ENCODE peak calls at places on chromosomes 2 and 18, in nine cellular contexts. J, K, H, U, T, Q, G, Z and E are unnamed samples.

GRCh38 chr2:108640731-108641130 is 78.6 kb upstream of the RANBP2 start:
- DNase-seq in Z (peak), U (peak), H (peak), T (no peak), J (no peak), G (no peak), Q (no peak), K (no peak), E (no peak)

GRCh38 chr2:221527759-221528444 is 44.2 kb downstream of the EPHA4 start:
- DNase-seq in G (no peak), Q (no peak), U (no peak), Z (no peak), K (no peak), H (no peak), J (no peak), T (no peak), E (no peak)

GRCh38 chr2:73931531-73932500 is 5.1 kb downstream of the DGUOK start:
- DNase-seq in Z (peak), G (no peak), U (no peak), J (no peak), H (no peak), T (no peak), Q (no peak), K (no peak), E (no peak)

GRCh38 chr2:58680938-58681337 is 439.8 kb upstream of the FANCL start:
- DNase-seq in G (no peak), K (no peak), U (no peak), T (no peak), Z (no peak), Q (no peak), H (no peak), J (no peak), E (no peak)

GRCh38 chr2:15169326-15170038 is 391.7 kb downstream of the NBAS start:
- DNase-seq in K (no peak), H (peak), G (no peak), T (no peak), J (no peak), U (peak), Q (no peak), Z (peak), E (no peak)

GRCh38 chr2:11710632-11711381 is 35.6 kb upstream of the LPIN1 start:
- DNase-seq in H (no peak), Z (no peak), U (no peak), G (no peak), K (no peak), Q (no peak), T (no peak), J (no peak), E (no peak)

GRCh38 chr18:61991836-61992235 is 99.0 kb upstream of the RNF152 start:
- DNase-seq in T (no peak), H (no peak), G (no peak), Z (no peak), K (no peak), Q (no peak), J (no peak), U (no peak), E (no peak)

GRCh38 chr18:56003651-56004050 is 415.7 kb upstream of the TCF4 start:
- DNase-seq in K (no peak), H (no peak), J (no peak), U (no peak), T (no peak), G (no peak), Q (no peak), Z (no peak), E (no peak)

GRCh38 chr2:241736111-241736510 is 1.7 kb downstream of the D2HGDH start:
- DNase-seq in J (no peak), Q (no peak), U (no peak), K (no peak), H (no peak), T (no peak), G (no peak), Z (no peak), E (no peak)

GRCh38 chr2:237725661-237726060 is 72.9 kb upstream of the RBM44 start:
- DNase-seq in J (no peak), K (no peak), G (no peak), U (no peak), H (no peak), Z (no peak), Q (no peak), T (peak), E (no peak)

GRCh38 chr2:81895620-81896245 is 1591.2 kb upstream of the LRRTM1 start:
- DNase-seq in Z (no peak), K (no peak), J (no peak), Q (no peak), T (no peak), H (no peak), U (no peak), G (no peak), E (no peak)

GRCh38 chr2:29000481-29000880 is 19.4 kb downstream of the TOGARAM2 start:
- DNase-seq in T (peak), Z (no peak), Q (peak), G (peak), U (no peak), K (peak), J (no peak), H (no peak), E (no peak)

GRCh38 chr2:238097988-238098853 is 1.9 kb upstream of the ESPNL start:
- DNase-seq in K (no peak), J (no peak), U (peak), G (peak), Z (peak), T (no peak), H (peak), Q (peak), E (no peak)

GRCh38 chr2:147925886-147926285 is 81.1 kb downstream of the ACVR2A start:
- DNase-seq in G (no peak), U (no peak), J (no peak), H (no peak), K (no peak), Z (peak), Q (no peak), T (no peak), E (no peak)

GRCh38 chr2:240346753-240347372 is 88.6 kb upstream of the GPC1 start:
- DNase-seq in K (no peak), G (no peak), T (no peak), H (no peak), U (no peak), Z (no peak), J (no peak), Q (no peak), E (no peak)

GRCh38 chr2:176639016-176639343 is 369.7 kb downstream of the MTX2 start:
- DNase-seq in H (no peak), G (no peak), Z (no peak), T (no peak), K (no peak), J (peak), U (no peak), Q (no peak), E (no peak)

GRCh38 chr18:8726963-8727730 is 21.8 kb downstream of the MTCL1 start:
- DNase-seq in Z (no peak), Q (no peak), T (no peak), J (no peak), H (no peak), G (no peak), U (no peak), K (no peak), E (no peak)

GRCh38 chr2:109157563-109158105 is 28.6 kb downstream of the SH3RF3 start:
- DNase-seq in G (no peak), H (no peak), J (no peak), T (peak), K (no peak), Q (no peak), Z (no peak), U (no peak), E (no peak)

GRCh38 chr18:63831080-63831788 is 56.0 kb downstream of the SERPINB7 start:
- DNase-seq in Q (no peak), U (no peak), K (no peak), H (no peak), G (no peak), T (no peak), Z (peak), J (no peak), E (no peak)

GRCh38 chr2:178412047-178412446 is 38.9 kb downstream of the PRKRA start:
- DNase-seq in Q (no peak), T (no peak), J (no peak), K (no peak), H (no peak), Z (no peak), G (no peak), U (no peak), E (no peak)

GRCh38 chr2:15127251-15127650 is 433.9 kb downstream of the NBAS start:
- DNase-seq in K (no peak), Q (no peak), Z (no peak), U (no peak), G (no peak), T (no peak), H (no peak), J (no peak), E (no peak)

GRCh38 chr2:106030287-106031268 is 163.5 kb downstream of the UXS1 start:
- DNase-seq in K (peak), T (peak), G (no peak), U (peak), J (peak), Q (peak), Z (peak), H (no peak), E (peak)

GRCh38 chr18:57210101-57210661 is 63.3 kb downstream of the BOD1L2 start:
- DNase-seq in T (no peak), H (peak), Z (peak), U (peak), K (no peak), J (no peak), G (no peak), Q (no peak), E (peak)

GRCh38 chr18:29028560-29028959 is 851.6 kb upstream of the CDH2 start:
- DNase-seq in Z (no peak), Q (no peak), K (no peak), G (no peak), H (no peak), J (no peak), U (no peak), T (no peak), E (no peak)

GRCh38 chr2:237431372-237431771 is 17.4 kb upstream of the COL6A3 start:
- DNase-seq in J (no peak), H (no peak), Z (peak), T (no peak), G (no peak), K (no peak), U (no peak), Q (no peak), E (no peak)

GRCh38 chr2:43123981-43124666 is 102.3 kb downstream of the ZFP36L2 start:
- DNase-seq in K (no peak), H (no peak), Q (no peak), Z (no peak), G (no peak), T (peak), U (no peak), J (no peak), E (no peak)

GRCh38 chr2:137467246-137467862 is 496.9 kb upstream of the HNMT start:
- DNase-seq in Q (no peak), U (no peak), H (peak), G (no peak), J (no peak), Z (peak), T (no peak), K (peak), E (peak)

GRCh38 chr2:123521868-123522267 is 503.2 kb upstream of the CNTNAP5 start:
- DNase-seq in H (no peak), T (no peak), K (no peak), Q (no peak), U (no peak), J (no peak), G (no peak), Z (no peak), E (no peak)

GRCh38 chr2:104969564-104969963 is 68.3 kb upstream of the MRPS9 start:
- DNase-seq in K (no peak), J (no peak), Z (no peak), U (no peak), H (no peak), Q (no peak), T (no peak), G (no peak), E (no peak)

GRCh38 chr18:36697905-36698304 is 130.9 kb downstream of the TPGS2 start:
- DNase-seq in Q (peak), H (no peak), K (no peak), T (no peak), G (no peak), U (peak), J (no peak), Z (peak), E (no peak)

GRCh38 chr2:6492573-6492972 is 373.1 kb downstream of the CMPK2 start:
- DNase-seq in J (no peak), H (no peak), Q (no peak), U (no peak), T (no peak), Z (no peak), G (no peak), K (no peak), E (no peak)

GRCh38 chr2:86671304-86671981 is 47.8 kb upstream of the RNF103 start:
- DNase-seq in T (no peak), Q (no peak), Z (peak), H (no peak), U (no peak), J (peak), G (no peak), K (no peak), E (no peak)

GRCh38 chr2:209549589-209549988 is 125.7 kb downstream of the MAP2 start:
- DNase-seq in Q (no peak), K (no peak), J (no peak), Z (no peak), T (no peak), H (no peak), U (no peak), G (no peak), E (no peak)

GRCh38 chr2:197628043-197628500 is 47.3 kb downstream of the RFTN2 start:
- DNase-seq in H (no peak), G (no peak), K (no peak), Q (no peak), J (no peak), Z (no peak), T (no peak), U (no peak), E (no peak)

GRCh38 chr2:31239842-31240198 is 5.9 kb downstream of the EHD3 start:
- DNase-seq in Q (peak), H (no peak), T (peak), G (no peak), U (no peak), K (no peak), Z (peak), J (peak), E (no peak)

GRCh38 chr2:74001121-74001520 is 16.4 kb downstream of the TET3 start:
- DNase-seq in J (no peak), Q (no peak), H (no peak), T (peak), Z (no peak), U (no peak), K (no peak), G (no peak), E (no peak)

GRCh38 chr2:230677182-230677946 is 35.3 kb upstream of the CAB39 start:
- DNase-seq in K (no peak), G (no peak), J (no peak), H (no peak), Z (peak), Q (no peak), U (no peak), T (no peak), E (no peak)

GRCh38 chr2:239400000-239400831 is 604 bp downstream of the HDAC4 start:
- DNase-seq in K (no peak), J (no peak), G (no peak), U (no peak), T (no peak), Q (no peak), Z (no peak), H (peak), E (peak)

GRCh38 chr18:56148373-56148772 is 490.0 kb downstream of the TXNL1 start:
- DNase-seq in T (no peak), Z (peak), K (no peak), H (no peak), U (peak), G (no peak), Q (no peak), J (no peak), E (no peak)

DNA sequence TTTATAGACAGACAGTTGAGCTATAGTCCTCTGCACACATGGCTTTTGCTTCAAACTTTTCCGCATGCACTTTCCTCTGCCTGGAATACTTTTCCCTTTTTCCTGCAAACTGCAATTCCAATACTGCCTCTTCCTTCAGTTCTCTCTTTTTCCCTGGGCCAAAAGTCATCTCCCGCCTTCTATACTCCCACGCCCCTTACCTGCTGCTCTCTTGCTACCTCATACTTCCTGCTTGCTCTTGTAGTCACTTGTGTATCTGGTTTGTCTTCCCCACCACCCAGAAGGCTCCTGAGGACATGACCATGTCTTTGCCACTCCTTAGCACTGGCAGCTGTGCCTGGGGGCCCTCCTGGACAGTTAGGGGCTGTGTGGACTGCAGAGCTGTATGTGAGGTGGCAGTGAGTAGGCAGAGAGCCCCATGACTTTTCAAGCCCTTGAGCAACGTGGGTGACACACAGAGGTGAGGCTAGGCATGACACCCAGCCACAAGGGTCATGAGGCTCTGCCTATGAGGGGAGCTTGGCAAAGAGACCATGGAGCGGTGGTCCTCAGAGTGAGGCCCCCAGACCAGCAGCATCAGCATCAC is 23.2 kb downstream of the SPEG start:
- DNase-seq in T (no peak), J (no peak), H (no peak), U (no peak), Q (peak), K (no peak), G (no peak), Z (no peak), E (no peak)
- TF ChIP-seq CTCF in T (no peak), J (no peak), H (no peak), U (no peak), Q (no peak), K (no peak), G (peak), Z (no peak), E (no peak)

GRCh38 chr2:199602271-199602895 is 144.6 kb upstream of the SATB2 start:
- DNase-seq in K (no peak), Z (no peak), H (peak), G (no peak), J (no peak), T (no peak), U (no peak), Q (no peak), E (no peak)
- H3K4me3 ChIP-seq in K (no peak), Z (no peak), H (no peak), G (no peak), J (no peak), T (no peak), U (no peak), Q (no peak), E (no peak)

DNA sequence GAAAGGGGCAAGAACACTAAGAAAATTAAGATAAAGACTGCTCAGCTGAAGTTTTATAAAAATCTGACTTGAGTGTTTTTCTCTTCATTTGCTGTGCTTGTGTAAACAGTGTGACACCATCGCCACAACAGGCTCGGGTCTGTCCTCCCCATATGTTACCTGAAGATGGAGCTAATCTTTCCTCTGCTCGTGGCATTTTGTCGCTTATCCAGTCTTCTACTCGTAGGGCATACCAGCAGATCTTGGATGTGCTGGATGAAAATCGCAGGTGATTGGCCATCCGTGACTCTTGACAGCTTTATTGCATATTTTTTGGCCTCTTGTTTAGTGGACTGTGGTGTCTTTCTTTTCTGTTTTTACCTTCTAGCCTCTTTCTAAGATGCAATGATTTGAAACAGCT is 22.1 kb downstream of the MFF start:
- DNase-seq in K (no peak), U (no peak), G (no peak), J (no peak), Q (no peak), T (no peak), H (no peak), Z (no peak), E (no peak)
- TF ChIP-seq CTCF in K (no peak), U (no peak), G (no peak), J (no peak), Q (no peak), T (no peak), H (peak), Z (no peak), E (no peak)

GRCh38 chr2:46299365-46300263 is 2.4 kb downstream of the EPAS1 start:
- DNase-seq in J (peak), H (peak), U (no peak), K (peak), G (peak), Z (peak), T (peak), Q (peak), E (peak)

GRCh38 chr2:46297546-46298271 is 502 bp downstream of the EPAS1 start:
- DNase-seq in J (peak), Z (no peak), K (peak), H (peak), G (peak), U (no peak), T (peak), Q (peak), E (peak)

GRCh38 chr2:46298272-46298521 is 990 bp downstream of the EPAS1 start:
- DNase-seq in Q (no peak), J (no peak), T (no peak), U (no peak), H (no peak), Z (no peak), K (no peak), G (no peak), E (no peak)

GRCh38 chr2:46300406-46300832 is 3.2 kb downstream of the EPAS1 start:
- DNase-seq in T (no peak), G (no peak), H (no peak), Z (no peak), K (no peak), U (no peak), J (no peak), Q (no peak), E (no peak)

GRCh38 chr2:46298522-46299351 is 1.5 kb downstream of the EPAS1 start:
- DNase-seq in Z (peak), U (no peak), G (peak), H (peak), Q (peak), T (peak), K (peak), J (peak), E (no peak)
- H3K4me3 ChIP-seq in Z (peak), U (peak), G (peak), H (peak), Q (peak), T (peak), K (peak), J (peak), E (peak)

GRCh38 chr2:36812196-36812595 is 115.7 kb downstream of the VIT start:
- DNase-seq in K (no peak), H (peak), T (no peak), U (no peak), Z (no peak), Q (no peak), G (no peak), J (no peak), E (no peak)
- TF ChIP-seq CTCF in K (no peak), H (no peak), T (no peak), U (peak), Z (peak), Q (no peak), G (no peak), J (no peak), E (no peak)